ENCODE peak calls at places on chromosomes 2 and 18, in nine cellular contexts. A is foreskin fibroblast, S is IMR-90, X is cardiac fibroblast, Q is HL-60, Y is heart right ventricle, D is lower lobe of right lung, O is NB4, P is coronary artery. Z is an unnamed sample.

GRCh38 chr18:33495278-33495677 is 54.8 kb upstream of the CCDC178 start:
- DNase-seq in A (no peak), S (peak), X (peak), Q (no peak), Y (no peak), D (no peak), O (peak), P (no peak), Z (peak)

GRCh38 chr2:79159030-79159429 is 523 bp downstream of the REG3A start:
- DNase-seq in A (no peak), S (no peak), X (no peak), Q (no peak), Y (no peak), D (no peak), O (no peak), P (no peak), Z (no peak)

GRCh38 chr2:118122768-118123335 is 34.6 kb downstream of the INSIG2 start:
- DNase-seq in A (no peak), S (no peak), X (peak), Q (peak), Y (no peak), D (no peak), O (peak), P (no peak), Z (peak)

GRCh38 chr2:223102040-223102899 is 50.3 kb downstream of the KCNE4 start:
- DNase-seq in A (no peak), S (no peak), X (no peak), Q (no peak), Y (no peak), D (no peak), O (no peak), P (no peak), Z (no peak)

GRCh38 chr2:206275274-206276160 is 1.1 kb downstream of the ZDBF2 start:
- DNase-seq in A (peak), S (peak), X (peak), Q (peak), Y (no peak), D (no peak), O (peak), P (no peak), Z (peak)

GRCh38 chr2:138475394-138475793 is 26.2 kb upstream of the SPOPL start:
- DNase-seq in A (no peak), S (no peak), X (peak), Q (peak), Y (no peak), D (no peak), O (no peak), P (no peak), Z (no peak)

GRCh38 chr2:1552611-1553010 is 139.3 kb downstream of the TPO start:
- DNase-seq in A (no peak), S (no peak), X (no peak), Q (no peak), Y (no peak), D (no peak), O (no peak), P (no peak), Z (no peak)

GRCh38 chr2:53233759-53234547 is 533.7 kb upstream of the CHAC2 start:
- DNase-seq in A (no peak), S (no peak), X (no peak), Q (no peak), Y (no peak), D (no peak), O (no peak), P (no peak), Z (no peak)

GRCh38 chr2:117555965-117556364 is 258.5 kb upstream of the DDX18 start:
- DNase-seq in A (no peak), S (no peak), X (no peak), Q (no peak), Y (no peak), D (no peak), O (no peak), P (no peak), Z (no peak)

GRCh38 chr18:79366177-79367094 is 29.3 kb upstream of the NFATC1 start:
- DNase-seq in A (peak), S (peak), X (no peak), Q (no peak), Y (no peak), D (no peak), O (no peak), P (no peak), Z (peak)

GRCh38 chr2:198242093-198242492 is 437.7 kb downstream of the PLCL1 start:
- DNase-seq in A (no peak), S (no peak), X (no peak), Q (no peak), Y (no peak), D (no peak), O (no peak), P (no peak), Z (no peak)

GRCh38 chr2:226652388-226652787 is 147.2 kb downstream of the IRS1 start:
- DNase-seq in A (peak), S (peak), X (peak), Q (no peak), Y (no peak), D (no peak), O (peak), P (no peak), Z (peak)

GRCh38 chr2:7020468-7020867 is 103.3 kb downstream of the RNF144A start:
- DNase-seq in A (no peak), S (no peak), X (no peak), Q (no peak), Y (no peak), D (no peak), O (no peak), P (no peak), Z (no peak)

GRCh38 chr2:149098722-149099121 is 60.2 kb downstream of the LYPD6B start:
- DNase-seq in A (peak), S (no peak), X (no peak), Q (no peak), Y (no peak), D (no peak), O (no peak), P (no peak), Z (peak)

GRCh38 chr2:157995117-157995516 is 106.6 kb upstream of the UPP2 start:
- DNase-seq in A (no peak), S (no peak), X (no peak), Q (no peak), Y (no peak), D (no peak), O (no peak), P (no peak), Z (no peak)

GRCh38 chr2:84071050-84071449 is 388.0 kb downstream of the SUCLG1 start:
- DNase-seq in A (no peak), S (no peak), X (no peak), Q (no peak), Y (no peak), D (no peak), O (no peak), P (no peak), Z (no peak)

GRCh38 chr2:85811173-85811849 is 57.5 kb downstream of the ATOH8 start:
- DNase-seq in A (no peak), S (peak), X (peak), Q (no peak), Y (peak), D (no peak), O (no peak), P (peak), Z (peak)

GRCh38 chr2:62472321-62472720 is 33.7 kb downstream of the TMEM17 start:
- DNase-seq in A (no peak), S (no peak), X (no peak), Q (no peak), Y (no peak), D (no peak), O (no peak), P (no peak), Z (peak)

GRCh38 chr18:47050468-47050867 is 15.0 kb upstream of the ELOA2 start:
- DNase-seq in A (peak), S (peak), X (peak), Q (peak), Y (no peak), D (no peak), O (peak), P (no peak), Z (peak)

GRCh38 chr18:24027156-24027555 is 12.6 kb downstream of the TTC39C start:
- DNase-seq in A (peak), S (peak), X (peak), Q (peak), Y (no peak), D (no peak), O (peak), P (no peak), Z (peak)

GRCh38 chr2:133574620-133575019 is 6.4 kb upstream of the NCKAP5 start:
- DNase-seq in A (no peak), S (no peak), X (no peak), Q (no peak), Y (no peak), D (no peak), O (no peak), P (no peak), Z (no peak)

GRCh38 chr2:129001926-129002325 is 683.3 kb upstream of the HS6ST1 start:
- DNase-seq in A (no peak), S (no peak), X (no peak), Q (no peak), Y (no peak), D (no peak), O (no peak), P (no peak), Z (no peak)

GRCh38 chr2:187545238-187545751 is 8.9 kb downstream of the TFPI start:
- DNase-seq in A (no peak), S (no peak), X (peak), Q (no peak), Y (no peak), D (no peak), O (no peak), P (no peak), Z (no peak)

GRCh38 chr2:66679422-66679821 is 244.5 kb downstream of the MEIS1 start:
- DNase-seq in A (no peak), S (no peak), X (no peak), Q (no peak), Y (no peak), D (no peak), O (no peak), P (no peak), Z (no peak)

GRCh38 chr18:68121826-68122225 is 593.1 kb downstream of the TMX3 start:
- DNase-seq in A (peak), S (peak), X (peak), Q (no peak), Y (no peak), D (no peak), O (no peak), P (no peak), Z (peak)

GRCh38 chr2:54997826-54998225 is 52.4 kb downstream of the RTN4 start:
- DNase-seq in A (no peak), S (no peak), X (no peak), Q (no peak), Y (no peak), D (no peak), O (no peak), P (no peak), Z (no peak)

GRCh38 chr2:138531913-138532312 is 30.3 kb downstream of the SPOPL start:
- DNase-seq in A (no peak), S (no peak), X (peak), Q (no peak), Y (no peak), D (no peak), O (peak), P (no peak), Z (no peak)

GRCh38 chr2:10380048-10380926 is 67.8 kb downstream of the ODC1 start:
- DNase-seq in A (no peak), S (peak), X (no peak), Q (peak), Y (no peak), D (peak), O (peak), P (no peak), Z (no peak)

GRCh38 chr18:23563377-23564043 is 22.8 kb downstream of the NPC1 start:
- DNase-seq in A (peak), S (peak), X (peak), Q (no peak), Y (no peak), D (no peak), O (no peak), P (no peak), Z (peak)

GRCh38 chr2:64127119-64127518 is 17.1 kb downstream of the PELI1 start:
- DNase-seq in A (no peak), S (no peak), X (no peak), Q (no peak), Y (no peak), D (no peak), O (no peak), P (no peak), Z (no peak)

DNA sequence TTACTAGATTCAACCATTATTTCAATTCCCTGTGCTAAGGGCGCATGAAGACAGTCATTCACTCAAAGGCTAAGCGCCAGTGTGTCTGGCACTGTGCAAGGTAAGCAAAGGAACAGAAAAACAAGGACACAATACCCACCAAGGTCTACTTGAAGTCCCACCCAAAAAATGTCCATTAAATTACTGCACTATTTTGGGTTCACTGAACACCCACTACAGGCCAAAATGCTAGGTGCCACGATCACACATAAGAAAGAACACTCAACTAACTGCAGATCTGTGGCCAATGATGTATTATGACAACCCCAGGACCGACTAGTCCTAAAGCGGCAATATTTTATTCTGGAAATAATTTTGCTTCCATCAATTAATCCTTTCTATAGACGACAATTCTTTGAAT is 1.8 kb downstream of the TMEM131 start:
- DNase-seq in A (no peak), S (no peak), X (no peak), Q (no peak), Y (no peak), D (no peak), O (peak), P (no peak), Z (no peak)
- H3K4me3 ChIP-seq in A (peak), S (peak), X (no peak), Q (peak), Y (peak), D (peak), O (peak), P (peak), Z (peak)

DNA sequence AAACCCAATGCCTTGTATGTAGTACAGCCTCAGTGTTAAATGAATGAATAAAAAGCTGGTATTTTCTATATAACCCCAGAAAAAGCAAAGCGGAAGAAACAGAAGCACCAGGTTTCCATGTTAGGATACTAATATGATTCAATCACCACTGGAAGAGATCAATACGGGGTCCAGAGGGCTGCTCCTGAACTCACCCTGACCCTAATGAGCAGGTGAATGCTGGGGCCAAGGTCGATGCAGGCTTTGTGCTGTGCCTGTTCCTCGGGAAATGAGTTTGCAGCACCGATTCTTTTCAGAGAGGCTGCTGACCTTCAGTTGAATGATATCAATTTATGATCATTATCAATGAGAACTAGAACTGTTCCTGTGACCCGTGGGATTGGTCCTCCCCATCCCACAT is 228.5 kb downstream of the CDCA7 start:
- DNase-seq in A (no peak), S (no peak), X (no peak), Q (no peak), Y (no peak), D (no peak), O (no peak), P (no peak), Z (no peak)
- TF ChIP-seq CTCF in A (no peak), S (no peak), X (no peak), Q (no peak), Y (no peak), D (no peak), O (no peak), P (no peak), Z (no peak)

DNA sequence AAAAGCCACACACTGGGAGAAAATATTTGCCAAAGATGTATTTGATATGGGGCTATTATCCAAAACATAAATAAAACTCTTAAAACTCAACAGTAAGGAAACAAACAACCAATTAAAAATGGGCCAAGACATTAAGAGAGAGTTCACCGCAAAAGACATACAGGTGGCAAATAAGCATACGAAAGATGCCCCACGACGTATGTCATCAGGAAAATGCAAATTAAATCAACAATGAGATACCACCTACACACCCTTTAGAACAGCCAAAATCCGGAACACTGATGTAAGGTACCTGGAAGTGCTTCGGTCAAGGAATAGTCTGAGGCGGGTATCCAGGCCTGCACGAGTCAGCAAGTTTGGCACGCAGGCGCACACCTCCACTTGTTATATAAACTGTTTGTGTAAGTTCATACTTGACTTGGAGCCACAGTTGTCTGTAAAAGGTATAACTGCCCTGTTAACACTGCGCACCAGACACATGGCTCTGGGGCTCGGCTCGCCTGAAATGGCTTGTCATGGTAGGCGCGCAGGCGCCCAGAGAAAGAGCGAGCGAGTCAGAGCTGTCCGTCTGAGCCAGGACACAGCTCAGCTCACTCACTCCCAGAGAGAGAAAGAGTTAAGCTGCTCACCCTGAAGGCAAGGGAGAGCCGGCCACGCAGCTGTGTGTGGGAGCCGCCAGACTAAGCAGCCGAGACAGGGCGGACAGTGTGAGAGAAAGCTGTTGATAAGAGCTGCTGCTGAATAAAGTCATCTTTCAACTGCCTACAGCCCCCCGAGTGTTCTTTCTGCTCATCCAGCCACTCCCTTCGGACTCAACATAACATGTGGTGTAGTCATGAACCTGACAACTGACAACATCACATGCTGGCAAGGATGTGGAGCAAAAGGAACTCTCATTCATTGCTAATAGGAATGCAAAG is 87.3 kb downstream of the HNRNPLL start:
- DNase-seq in A (no peak), S (peak), X (peak), Q (peak), Y (peak), D (peak), O (peak), P (no peak), Z (peak)
- H3K4me3 ChIP-seq in A (no peak), S (peak), X (peak), Q (no peak), Y (peak), D (peak), O (peak), P (peak), Z (no peak)

DNA sequence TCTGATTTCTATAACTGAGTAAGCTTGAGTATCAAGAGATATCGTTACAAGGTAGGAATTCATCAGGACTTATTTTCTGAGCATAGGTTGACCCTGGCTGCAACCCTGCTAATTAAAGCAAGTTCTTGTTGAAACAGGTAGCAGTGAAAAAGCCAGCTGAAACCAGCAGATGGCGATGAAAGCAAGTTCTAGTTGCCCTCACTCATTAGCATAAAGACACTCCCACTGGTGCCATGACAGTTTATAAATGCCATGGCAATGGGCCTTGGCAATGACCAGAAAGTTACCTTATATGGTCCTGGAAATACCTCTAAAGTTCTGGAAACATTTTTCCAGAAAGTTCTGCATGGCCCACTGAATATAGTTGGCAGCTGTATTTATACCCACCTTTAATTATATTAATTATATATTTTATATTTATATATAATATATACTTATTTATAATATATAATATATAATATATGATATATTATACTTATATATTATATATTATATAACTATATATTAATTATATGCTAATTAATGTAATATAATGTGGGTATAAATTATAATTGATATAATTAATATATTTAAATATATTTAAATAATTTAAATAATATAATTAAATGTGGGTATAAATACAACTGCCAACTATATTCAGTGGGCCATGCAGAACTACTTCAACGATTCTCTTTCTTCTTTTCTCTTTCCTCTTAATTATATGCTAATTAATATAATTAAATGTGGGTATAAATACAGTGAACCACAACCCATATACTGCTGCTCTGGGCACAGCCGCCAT is 188.0 kb downstream of the CDH7 start:
- DNase-seq in A (no peak), S (no peak), X (peak), Q (peak), Y (no peak), D (no peak), O (peak), P (no peak), Z (no peak)
- TF ChIP-seq CTCF in A (no peak), S (no peak), X (peak), Q (peak), Y (peak), D (peak), O (peak), P (no peak), Z (no peak)

GRCh38 chr2:239400000-239400831 is 604 bp downstream of the HDAC4 start:
- DNase-seq in A (no peak), S (peak), X (no peak), Q (peak), Y (no peak), D (no peak), O (peak), P (peak), Z (no peak)

GRCh38 chr2:239399404-239399999 is 1.3 kb downstream of the HDAC4 start:
- DNase-seq in A (no peak), S (peak), X (peak), Q (peak), Y (no peak), D (no peak), O (peak), P (peak), Z (peak)

GRCh38 chr2:239396881-239397681 is 3.7 kb downstream of the HDAC4 start:
- DNase-seq in A (no peak), S (no peak), X (no peak), Q (no peak), Y (no peak), D (peak), O (peak), P (peak), Z (no peak)

GRCh38 chr2:239397856-239398470 is 2.9 kb downstream of the HDAC4 start:
- DNase-seq in A (peak), S (no peak), X (no peak), Q (no peak), Y (no peak), D (no peak), O (no peak), P (peak), Z (peak)

DNA sequence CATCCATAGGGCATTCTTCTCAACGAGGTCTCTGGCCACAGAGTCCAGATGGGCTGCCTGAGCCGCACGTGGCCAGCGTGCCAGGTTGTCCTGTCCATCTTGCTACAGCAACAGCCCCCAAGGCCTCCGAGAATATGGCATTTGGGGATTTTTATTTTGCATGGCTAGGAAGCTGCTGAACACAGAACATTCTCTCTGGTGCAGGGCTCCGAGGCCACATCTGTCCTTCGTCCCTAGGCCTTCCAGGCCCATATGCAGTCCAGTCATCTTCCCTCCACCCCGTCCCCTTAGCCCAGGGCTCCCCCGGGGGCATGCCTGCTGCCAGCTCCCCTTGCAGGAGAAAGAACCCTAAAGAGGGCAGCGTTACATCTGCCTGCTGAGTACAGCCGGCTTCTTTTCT is 2.3 kb downstream of the HDAC4 start:
- DNase-seq in A (no peak), S (no peak), X (no peak), Q (no peak), Y (no peak), D (no peak), O (peak), P (peak), Z (no peak)
- H3K4me3 ChIP-seq in A (peak), S (no peak), X (no peak), Q (no peak), Y (no peak), D (no peak), O (peak), P (no peak), Z (peak)